ENCODE peak calls at places on chromosomes 7 and 10, in six cellular contexts. One of them, this sample, is unnamed. For H3K27me3 and H3K36me3, the result is how much of the 10 kb centered on the place peaks cover.

GRCh38 chr7:69739906-69740545 is 141.8 kb downstream of the AUTS2 start:
- DNase-seq in upper lobe of right lung: no peak
- DNase-seq in body of pancreas: no peak
- DNase-seq in upper lobe of left lung: no peak
- DNase-seq in transverse colon: peak
- DNase-seq in IMR-90: no peak
- DNase-seq in this sample: peak

GRCh38 chr10:93080350-93081046 is 6.8 kb downstream of the CYP26A1 start:
- DNase-seq in upper lobe of right lung: no peak
- DNase-seq in body of pancreas: peak
- DNase-seq in upper lobe of left lung: peak
- DNase-seq in transverse colon: peak
- DNase-seq in IMR-90: peak
- DNase-seq in this sample: peak

GRCh38 chr7:70523626-70524351 is 608.2 kb upstream of the GALNT17 start:
- DNase-seq in upper lobe of right lung: no peak
- DNase-seq in body of pancreas: no peak
- DNase-seq in upper lobe of left lung: no peak
- DNase-seq in transverse colon: peak
- DNase-seq in IMR-90: no peak
- DNase-seq in this sample: no peak

GRCh38 chr10:20254078-20254477 is 437.8 kb downstream of the PLXDC2 start:
- DNase-seq in upper lobe of right lung: no peak
- DNase-seq in body of pancreas: no peak
- DNase-seq in upper lobe of left lung: no peak
- DNase-seq in transverse colon: no peak
- DNase-seq in IMR-90: peak
- DNase-seq in this sample: peak

GRCh38 chr10:51000164-51000563 is 74.1 kb upstream of the PRKG1 start:
- DNase-seq in upper lobe of right lung: no peak
- DNase-seq in body of pancreas: no peak
- DNase-seq in upper lobe of left lung: no peak
- DNase-seq in transverse colon: no peak
- DNase-seq in IMR-90: peak
- DNase-seq in this sample: peak

GRCh38 chr7:120055300-120055699 is 217.7 kb upstream of the KCND2 start:
- DNase-seq in upper lobe of right lung: no peak
- DNase-seq in body of pancreas: no peak
- DNase-seq in upper lobe of left lung: no peak
- DNase-seq in transverse colon: no peak
- DNase-seq in IMR-90: peak
- DNase-seq in this sample: peak

GRCh38 chr7:68699090-68699711 is 899.1 kb upstream of the AUTS2 start:
- DNase-seq in upper lobe of right lung: no peak
- DNase-seq in body of pancreas: no peak
- DNase-seq in upper lobe of left lung: no peak
- DNase-seq in transverse colon: no peak
- DNase-seq in IMR-90: peak
- DNase-seq in this sample: peak

GRCh38 chr7:129855234-129855673 is 97.5 kb downstream of the UBE2H start:
- DNase-seq in upper lobe of right lung: no peak
- DNase-seq in body of pancreas: no peak
- DNase-seq in upper lobe of left lung: no peak
- DNase-seq in transverse colon: no peak
- DNase-seq in IMR-90: peak
- DNase-seq in this sample: peak

GRCh38 chr10:18557960-18558359 is 93.4 kb downstream of the NSUN6 start:
- DNase-seq in upper lobe of right lung: no peak
- DNase-seq in body of pancreas: no peak
- DNase-seq in upper lobe of left lung: no peak
- DNase-seq in transverse colon: no peak
- DNase-seq in IMR-90: no peak
- DNase-seq in this sample: no peak

GRCh38 chr7:132080967-132081668 is 495.2 kb downstream of the PLXNA4 start:
- DNase-seq in upper lobe of right lung: no peak
- DNase-seq in body of pancreas: no peak
- DNase-seq in upper lobe of left lung: no peak
- DNase-seq in transverse colon: peak
- DNase-seq in IMR-90: peak
- DNase-seq in this sample: peak

GRCh38 chr10:37010741-37011140 is 114.7 kb upstream of the ANKRD30A start:
- DNase-seq in upper lobe of right lung: no peak
- DNase-seq in body of pancreas: no peak
- DNase-seq in upper lobe of left lung: no peak
- DNase-seq in transverse colon: no peak
- DNase-seq in IMR-90: no peak
- DNase-seq in this sample: no peak

GRCh38 chr10:47020491-47020890 is 109.3 kb downstream of the PTPN20 start:
- DNase-seq in upper lobe of right lung: peak
- DNase-seq in body of pancreas: no peak
- DNase-seq in upper lobe of left lung: peak
- DNase-seq in transverse colon: no peak
- DNase-seq in IMR-90: peak
- DNase-seq in this sample: peak

GRCh38 chr10:26445411-26446031 is 7.4 kb downstream of the APBB1IP start:
- DNase-seq in upper lobe of right lung: no peak
- DNase-seq in body of pancreas: no peak
- DNase-seq in upper lobe of left lung: no peak
- DNase-seq in transverse colon: no peak
- DNase-seq in IMR-90: no peak
- DNase-seq in this sample: no peak

GRCh38 chr7:109462171-109462570 is 892.5 kb downstream of the DNAJB9 start:
- DNase-seq in upper lobe of right lung: no peak
- DNase-seq in body of pancreas: no peak
- DNase-seq in upper lobe of left lung: no peak
- DNase-seq in transverse colon: no peak
- DNase-seq in IMR-90: no peak
- DNase-seq in this sample: no peak

GRCh38 chr10:34017281-34017680 is 682.8 kb upstream of the NRP1 start:
- DNase-seq in upper lobe of right lung: no peak
- DNase-seq in body of pancreas: no peak
- DNase-seq in upper lobe of left lung: no peak
- DNase-seq in transverse colon: no peak
- DNase-seq in IMR-90: no peak
- DNase-seq in this sample: no peak

GRCh38 chr10:34024708-34025425 is 690.4 kb upstream of the NRP1 start:
- DNase-seq in upper lobe of right lung: no peak
- DNase-seq in body of pancreas: no peak
- DNase-seq in upper lobe of left lung: no peak
- DNase-seq in transverse colon: peak
- DNase-seq in IMR-90: no peak
- DNase-seq in this sample: peak

GRCh38 chr10:34018129-34018528 is 683.7 kb upstream of the NRP1 start:
- DNase-seq in upper lobe of right lung: no peak
- DNase-seq in body of pancreas: no peak
- DNase-seq in upper lobe of left lung: no peak
- DNase-seq in transverse colon: no peak
- DNase-seq in IMR-90: peak
- DNase-seq in this sample: peak

GRCh38 chr10:34018811-34019210 is 684.3 kb upstream of the NRP1 start:
- DNase-seq in upper lobe of right lung: no peak
- DNase-seq in body of pancreas: no peak
- DNase-seq in upper lobe of left lung: no peak
- DNase-seq in transverse colon: no peak
- DNase-seq in IMR-90: no peak
- DNase-seq in this sample: no peak

GRCh38 chr10:34022195-34022594 is 687.7 kb upstream of the NRP1 start:
- DNase-seq in upper lobe of right lung: no peak
- DNase-seq in body of pancreas: no peak
- DNase-seq in upper lobe of left lung: no peak
- DNase-seq in transverse colon: no peak
- DNase-seq in IMR-90: no peak
- DNase-seq in this sample: no peak
- H3K27me3 ChIP-seq in upper lobe of right lung: under half
- H3K27me3 ChIP-seq in body of pancreas: under half
- H3K27me3 ChIP-seq in upper lobe of left lung: under half
- H3K27me3 ChIP-seq in transverse colon: under half
- H3K27me3 ChIP-seq in IMR-90: under half
- H3K27me3 ChIP-seq in this sample: under half

GRCh38 chr7:13989138-13989943 is at the start of gene ETV1:
- DNase-seq in upper lobe of right lung: peak
- DNase-seq in body of pancreas: peak
- DNase-seq in upper lobe of left lung: peak
- DNase-seq in transverse colon: peak
- DNase-seq in IMR-90: peak
- DNase-seq in this sample: peak
- TF ChIP-seq CTCF in upper lobe of right lung: peak
- TF ChIP-seq CTCF in body of pancreas: no peak
- TF ChIP-seq CTCF in upper lobe of left lung: no peak
- TF ChIP-seq CTCF in transverse colon: no peak
- TF ChIP-seq CTCF in IMR-90: peak
- TF ChIP-seq CTCF in this sample: peak

GRCh38 chr10:112409274-112409673 is 35.4 kb downstream of the ACSL5 start:
- DNase-seq in upper lobe of right lung: no peak
- DNase-seq in body of pancreas: no peak
- DNase-seq in upper lobe of left lung: no peak
- DNase-seq in transverse colon: no peak
- DNase-seq in IMR-90: no peak
- DNase-seq in this sample: no peak

GRCh38 chr10:112404612-112405011 is 30.7 kb downstream of the ACSL5 start:
- DNase-seq in upper lobe of right lung: no peak
- DNase-seq in body of pancreas: no peak
- DNase-seq in upper lobe of left lung: no peak
- DNase-seq in transverse colon: no peak
- DNase-seq in IMR-90: peak
- DNase-seq in this sample: no peak

GRCh38 chr10:112407696-112408095 is 33.8 kb downstream of the ACSL5 start:
- DNase-seq in upper lobe of right lung: no peak
- DNase-seq in body of pancreas: no peak
- DNase-seq in upper lobe of left lung: no peak
- DNase-seq in transverse colon: no peak
- DNase-seq in IMR-90: no peak
- DNase-seq in this sample: no peak

DNA sequence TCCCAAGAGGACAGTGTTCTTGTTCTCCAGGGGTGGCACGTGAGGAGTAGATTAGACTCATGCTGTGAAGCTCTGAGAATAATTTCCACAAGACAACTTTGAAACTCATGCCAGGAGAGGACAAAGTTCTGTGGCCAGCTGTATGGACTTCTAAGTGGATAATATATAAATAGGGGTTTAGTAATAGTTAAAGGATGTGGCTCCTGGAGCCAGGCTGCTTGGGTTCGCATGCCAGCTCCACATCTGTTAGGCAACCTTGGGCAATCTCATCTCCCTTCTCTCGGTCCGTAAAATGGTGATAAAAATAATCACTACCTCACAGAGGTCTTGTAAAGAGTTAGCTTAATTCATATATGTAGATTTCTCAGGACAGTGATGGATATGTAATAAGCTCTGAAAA is 35.8 kb downstream of the ACSL5 start:
- DNase-seq in upper lobe of right lung: no peak
- DNase-seq in body of pancreas: no peak
- DNase-seq in upper lobe of left lung: no peak
- DNase-seq in transverse colon: no peak
- DNase-seq in IMR-90: no peak
- DNase-seq in this sample: no peak
- H3K36me3 ChIP-seq in upper lobe of right lung: half or more
- H3K36me3 ChIP-seq in body of pancreas: under half
- H3K36me3 ChIP-seq in upper lobe of left lung: under half
- H3K36me3 ChIP-seq in transverse colon: under half
- H3K36me3 ChIP-seq in IMR-90: under half
- H3K36me3 ChIP-seq in this sample: under half

DNA sequence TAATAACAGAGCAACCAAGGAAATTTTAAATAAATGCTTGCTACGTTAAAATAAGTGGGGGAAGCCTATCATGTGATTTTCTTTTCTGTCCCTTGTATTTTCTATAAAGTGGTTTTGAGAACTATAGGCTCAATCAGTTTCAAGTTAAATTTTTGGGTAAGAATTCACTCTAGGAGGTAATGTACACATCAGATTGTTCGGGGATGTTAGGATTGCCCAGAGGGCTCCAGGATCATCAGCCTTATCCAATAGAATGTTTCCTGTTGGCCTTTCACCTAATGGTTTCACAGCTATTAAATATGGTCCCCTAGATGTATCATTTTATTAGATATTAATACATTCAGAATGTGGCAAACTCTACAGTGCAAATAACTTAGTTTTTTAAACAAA is 438.4 kb upstream of the NPVF start:
- DNase-seq in upper lobe of right lung: no peak
- DNase-seq in body of pancreas: no peak
- DNase-seq in upper lobe of left lung: no peak
- DNase-seq in transverse colon: no peak
- DNase-seq in IMR-90: no peak
- DNase-seq in this sample: no peak
- H3K27me3 ChIP-seq in upper lobe of right lung: under half
- H3K27me3 ChIP-seq in body of pancreas: under half
- H3K27me3 ChIP-seq in upper lobe of left lung: under half
- H3K27me3 ChIP-seq in transverse colon: under half
- H3K27me3 ChIP-seq in IMR-90: under half
- H3K27me3 ChIP-seq in this sample: under half

GRCh38 chr7:55053651-55054226 is 34.9 kb downstream of the EGFR start:
- DNase-seq in upper lobe of right lung: no peak
- DNase-seq in body of pancreas: no peak
- DNase-seq in upper lobe of left lung: no peak
- DNase-seq in transverse colon: no peak
- DNase-seq in IMR-90: peak
- DNase-seq in this sample: peak
- TF ChIP-seq CTCF in upper lobe of right lung: no peak
- TF ChIP-seq CTCF in body of pancreas: no peak
- TF ChIP-seq CTCF in upper lobe of left lung: no peak
- TF ChIP-seq CTCF in transverse colon: no peak
- TF ChIP-seq CTCF in IMR-90: no peak
- TF ChIP-seq CTCF in this sample: no peak

DNA sequence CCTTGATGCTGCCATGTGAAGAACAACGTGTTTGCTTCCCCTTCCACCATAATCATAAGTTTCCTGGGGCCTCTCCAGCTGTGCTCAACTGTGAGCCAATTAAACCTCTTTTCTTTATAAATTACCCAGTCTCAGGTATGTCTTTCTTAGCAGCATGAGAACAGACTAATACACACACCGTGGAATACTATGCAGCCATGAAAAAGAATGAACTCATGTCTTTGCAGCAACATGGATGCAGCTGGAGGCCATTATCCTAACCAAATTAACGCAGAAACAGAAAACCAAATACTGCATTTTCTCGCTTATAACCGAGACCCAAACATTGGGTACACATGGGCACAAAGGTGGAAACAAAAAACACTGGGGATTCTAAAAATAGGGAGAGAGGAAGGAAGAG is 286.7 kb upstream of the MINDY3 start:
- DNase-seq in upper lobe of right lung: no peak
- DNase-seq in body of pancreas: no peak
- DNase-seq in upper lobe of left lung: no peak
- DNase-seq in transverse colon: no peak
- DNase-seq in IMR-90: no peak
- DNase-seq in this sample: no peak
- H3K36me3 ChIP-seq in upper lobe of right lung: under half
- H3K36me3 ChIP-seq in body of pancreas: under half
- H3K36me3 ChIP-seq in upper lobe of left lung: under half
- H3K36me3 ChIP-seq in transverse colon: under half
- H3K36me3 ChIP-seq in IMR-90: under half
- H3K36me3 ChIP-seq in this sample: under half

This sample was measured in fibroblast of lung.